ENCODE peak calls at places on chromosomes 16 and 17, in four cellular contexts. T, B, S and P are unnamed samples.

GRCh38 chr17:49076575-49077384 is 55.8 kb upstream of the B4GALNT2 start:
- DNase-seq in T (no peak), S (no peak), B (no peak), P (no peak)

GRCh38 chr17:75810216-75810615 is 25.6 kb downstream of the UNK start:
- DNase-seq in S (no peak), T (no peak), B (no peak), P (no peak)

GRCh38 chr17:40303706-40304450 is 5.1 kb upstream of the RARA start:
- DNase-seq in B (no peak), S (no peak), T (no peak), P (no peak)

GRCh38 chr17:80861892-80862291 is 129.7 kb upstream of the CHMP6 start:
- DNase-seq in B (no peak), S (peak), T (peak), P (no peak)

GRCh38 chr16:65122974-65123845 is 1.3 kb upstream of the CDH11 start:
- DNase-seq in T (no peak), S (peak), B (peak), P (no peak)

GRCh38 chr17:5816491-5816890 is 232.2 kb upstream of the NLRP1 start:
- DNase-seq in B (no peak), S (no peak), T (no peak), P (no peak)

GRCh38 chr17:6514371-6514770 is 42.0 kb downstream of the PITPNM3 start:
- DNase-seq in B (no peak), S (no peak), T (no peak), P (no peak)

GRCh38 chr17:4998027-4998665 is 396 bp downstream of the KIF1C start:
- DNase-seq in B (peak), S (no peak), T (no peak), P (no peak)

GRCh38 chr17:72982680-72983079 is 109.8 kb downstream of the SLC39A11 start:
- DNase-seq in S (no peak), B (no peak), T (no peak), P (no peak)

GRCh38 chr16:50683689-50684374 is 2.7 kb upstream of the SNX20 start:
- DNase-seq in T (no peak), S (no peak), B (no peak), P (peak)

GRCh38 chr17:64994281-64994680 is 62.3 kb downstream of the GNA13 start:
- DNase-seq in T (no peak), S (no peak), B (no peak), P (no peak)

GRCh38 chr16:1078579-1079021 is 6.1 kb downstream of the SSTR5 start:
- DNase-seq in T (no peak), S (no peak), B (no peak), P (no peak)

GRCh38 chr17:80899402-80900268 is 92.0 kb upstream of the CHMP6 start:
- DNase-seq in T (peak), S (no peak), B (no peak), P (peak)

GRCh38 chr17:40936976-40937375 is 470 bp downstream of the KRT23 start:
- DNase-seq in T (no peak), B (no peak), S (no peak), P (no peak)

GRCh38 chr16:1428511-1428910 is 2.4 kb upstream of the PERCC1 start:
- DNase-seq in T (peak), S (no peak), B (no peak), P (peak)

GRCh38 chr17:37212184-37212583 is 163.6 kb upstream of the C17orf78 start:
- DNase-seq in B (no peak), T (no peak), S (no peak), P (no peak)

GRCh38 chr17:61805399-61805798 is 57.9 kb downstream of the BRIP1 start:
- DNase-seq in B (no peak), T (no peak), S (no peak), P (no peak)

GRCh38 chr17:51299859-51300258 is 39.5 kb downstream of the UTP18 start:
- DNase-seq in B (no peak), T (no peak), S (no peak), P (no peak)

GRCh38 chr17:82865274-82865673 is 25.5 kb upstream of the ZNF750 start:
- DNase-seq in B (no peak), S (no peak), T (no peak), P (no peak)

GRCh38 chr17:56222255-56222654 is 69.0 kb downstream of the ANKFN1 start:
- DNase-seq in B (no peak), T (no peak), S (no peak), P (no peak)

GRCh38 chr17:81865733-81866439 is 5.3 kb downstream of the ARHGDIA start:
- DNase-seq in B (no peak), S (no peak), T (no peak), P (no peak)

GRCh38 chr16:4053663-4054479 is 62.4 kb downstream of the ADCY9 start:
- DNase-seq in T (no peak), B (no peak), S (no peak), P (no peak)

GRCh38 chr17:80262291-80262690 is 1.6 kb downstream of the RNF213 start:
- DNase-seq in B (no peak), S (no peak), T (no peak), P (no peak)

GRCh38 chr17:48726916-48727286 is 1.6 kb downstream of the HOXB13 start:
- DNase-seq in S (no peak), B (no peak), T (no peak), P (no peak)

GRCh38 chr17:38727661-38728220 is 2.4 kb upstream of the CISD3 start:
- DNase-seq in T (peak), B (no peak), S (no peak), P (no peak)

GRCh38 chr16:69319826-69320730 is 8.9 kb downstream of the VPS4A start:
- DNase-seq in B (no peak), S (no peak), T (no peak), P (no peak)

GRCh38 chr16:85149776-85150175 is 37.5 kb upstream of the CIBAR2 start:
- DNase-seq in B (peak), T (no peak), S (peak), P (no peak)

GRCh38 chr17:48307814-48308411 is 122.1 kb downstream of the SKAP1 start:
- DNase-seq in T (peak), B (peak), S (no peak), P (peak)

GRCh38 chr17:31416503-31416923 is 25.0 kb downstream of the RAB11FIP4 start:
- DNase-seq in S (peak), T (no peak), B (no peak), P (no peak)

GRCh38 chr16:83717308-83717707 is 90.5 kb upstream of the HSBP1 start:
- DNase-seq in B (no peak), T (no peak), S (no peak), P (no peak)

GRCh38 chr16:7318661-7319060 is 14.0 kb upstream of the RBFOX1 start:
- DNase-seq in T (no peak), S (no peak), B (no peak), P (no peak)

GRCh38 chr16:27400751-27401620 is 988 bp upstream of the IL21R start:
- DNase-seq in T (no peak), B (no peak), S (no peak), P (no peak)

GRCh38 chr17:64683791-64684190 is 21.7 kb upstream of the SMURF2 start:
- DNase-seq in T (no peak), S (no peak), B (no peak), P (no peak)

GRCh38 chr17:14211778-14212177 is 24.9 kb downstream of the CDRT15 start:
- DNase-seq in T (no peak), B (peak), S (no peak), P (peak)